ENCODE peak calls at places on chromosomes 12 and 14, in seven cellular contexts. B is GM12892; E is NCI-H510A treated with DMSO at 0.1 percent for 48 hours; Z is left ventricle myocardium superior; R is foreskin fibroblast; N is pancreas; W is stimulated activated CD8-positive, alpha-beta memory T cell treated with anti-CD3 and anti-CD28 coated beads, Interleukin-7, amount 100 ng/mL, for 1 hour. S is an unnamed sample.

GRCh38 chr14:53444677-53445312 is 291.7 kb upstream of the DDHD1 start:
- DNase-seq in B (no peak), E (no peak), Z (no peak), R (no peak), N (no peak), W (no peak), S (no peak)

GRCh38 chr14:92414685-92415084 is 91.7 kb downstream of the SLC24A4 start:
- DNase-seq in B (no peak), E (no peak), Z (no peak), R (no peak), N (no peak), W (no peak), S (no peak)

GRCh38 chr12:107007421-107007820 is 20.5 kb upstream of the MTERF2 start:
- DNase-seq in B (no peak), E (no peak), Z (no peak), R (no peak), N (no peak), W (no peak), S (no peak)

GRCh38 chr12:94172973-94173372 is 24.6 kb downstream of the PLXNC1 start:
- DNase-seq in B (no peak), E (no peak), Z (no peak), R (peak), N (no peak), W (no peak), S (no peak)

GRCh38 chr12:85509857-85510256 is 229.8 kb downstream of the ALX1 start:
- DNase-seq in B (no peak), E (no peak), Z (no peak), R (no peak), N (no peak), W (no peak), S (peak)

GRCh38 chr14:54669759-54670630 is 103.1 kb downstream of the SAMD4A start:
- DNase-seq in B (no peak), E (no peak), Z (no peak), R (peak), N (no peak), W (no peak), S (no peak)

GRCh38 chr12:22287776-22288621 is 46.5 kb downstream of the ST8SIA1 start:
- DNase-seq in B (no peak), E (no peak), Z (no peak), R (no peak), N (no peak), W (no peak), S (no peak)

GRCh38 chr14:20176330-20176729 is 14.4 kb upstream of the OR11G2 start:
- DNase-seq in B (no peak), E (no peak), Z (no peak), R (no peak), N (no peak), W (no peak), S (no peak)

GRCh38 chr12:70756791-70757190 is 119.6 kb upstream of the PTPRB start:
- DNase-seq in B (no peak), E (peak), Z (no peak), R (no peak), N (no peak), W (no peak), S (no peak)

GRCh38 chr12:121786441-121786825 is 7.1 kb downstream of the RHOF start:
- DNase-seq in B (no peak), E (no peak), Z (no peak), R (peak), N (no peak), W (no peak), S (no peak)

GRCh38 chr14:86796221-86797074 is 1196.5 kb downstream of the GALC start:
- DNase-seq in B (no peak), E (no peak), Z (no peak), R (peak), N (no peak), W (no peak), S (no peak)

GRCh38 chr14:45135181-45135580 is 549 bp upstream of the FANCM start:
- DNase-seq in B (no peak), E (peak), Z (no peak), R (no peak), N (no peak), W (no peak), S (no peak)

GRCh38 chr14:91869556-91869955 is 2.2 kb upstream of the TC2N start:
- DNase-seq in B (no peak), E (peak), Z (no peak), R (no peak), N (no peak), W (no peak), S (no peak)

GRCh38 chr12:57237952-57238853 is 8.7 kb downstream of the SHMT2 start:
- DNase-seq in B (peak), E (peak), Z (no peak), R (no peak), N (peak), W (no peak), S (no peak)

GRCh38 chr14:85471744-85472143 is 58.2 kb upstream of the FLRT2 start:
- DNase-seq in B (no peak), E (no peak), Z (no peak), R (peak), N (peak), W (no peak), S (no peak)

GRCh38 chr12:44876554-44877275 is 600 bp upstream of the NELL2 start:
- DNase-seq in B (peak), E (peak), Z (peak), R (peak), N (peak), W (peak), S (no peak)

GRCh38 chr14:76050797-76051392 is 65.3 kb downstream of the IFT43 start:
- DNase-seq in B (peak), E (peak), Z (no peak), R (peak), N (no peak), W (peak), S (peak)

GRCh38 chr12:62640910-62641448 is 174.4 kb downstream of the MON2 start:
- DNase-seq in B (peak), E (no peak), Z (no peak), R (peak), N (no peak), W (no peak), S (peak)

GRCh38 chr14:73462078-73462715 is 3.9 kb upstream of the NUMB start:
- DNase-seq in B (no peak), E (peak), Z (peak), R (no peak), N (peak), W (no peak), S (no peak)

GRCh38 chr14:52266782-52267181 is 716 bp upstream of the PTGDR start:
- DNase-seq in B (no peak), E (no peak), Z (no peak), R (no peak), N (no peak), W (no peak), S (no peak)

GRCh38 chr12:88299567-88300101 is 157.5 kb downstream of the TMTC3 start:
- DNase-seq in B (peak), E (no peak), Z (no peak), R (peak), N (no peak), W (no peak), S (peak)

GRCh38 chr14:74516451-74517155 is 23.0 kb downstream of the ISCA2 start:
- DNase-seq in B (no peak), E (no peak), Z (no peak), R (peak), N (peak), W (no peak), S (no peak)

GRCh38 chr12:85182699-85183098 is 97.3 kb upstream of the ALX1 start:
- DNase-seq in B (no peak), E (no peak), Z (no peak), R (no peak), N (no peak), W (no peak), S (no peak)

GRCh38 chr14:85235868-85236267 is 294.1 kb upstream of the FLRT2 start:
- DNase-seq in B (no peak), E (no peak), Z (no peak), R (no peak), N (no peak), W (no peak), S (no peak)

GRCh38 chr12:101087903-101088302 is 122.1 kb downstream of the SLC5A8 start:
- DNase-seq in B (no peak), E (no peak), Z (no peak), R (no peak), N (no peak), W (no peak), S (no peak)

GRCh38 chr12:29589852-29590251 is 92.4 kb upstream of the OVCH1 start:
- DNase-seq in B (no peak), E (no peak), Z (no peak), R (no peak), N (no peak), W (no peak), S (no peak)

GRCh38 chr14:65115615-65116014 is 13.3 kb upstream of the MAX start:
- DNase-seq in B (no peak), E (no peak), Z (no peak), R (no peak), N (no peak), W (no peak), S (no peak)

GRCh38 chr12:106914796-106915634 is 40.7 kb upstream of the TMEM263 start:
- DNase-seq in B (no peak), E (no peak), Z (no peak), R (no peak), N (no peak), W (no peak), S (no peak)

GRCh38 chr12:128771681-128772080 is 52.1 kb downstream of the SLC15A4 start:
- DNase-seq in B (no peak), E (no peak), Z (no peak), R (peak), N (no peak), W (no peak), S (no peak)

GRCh38 chr12:67766370-67766769 is 117.8 kb downstream of the DYRK2 start:
- DNase-seq in B (no peak), E (no peak), Z (no peak), R (peak), N (no peak), W (no peak), S (no peak)

GRCh38 chr14:93304771-93305170 is 28.1 kb downstream of the BTBD7 start:
- DNase-seq in B (no peak), E (no peak), Z (no peak), R (peak), N (no peak), W (no peak), S (no peak)